ENCODE peak calls at places on chromosome 20, in four cellular contexts. F is Peyer's patch, B is A549, P is tibial nerve. H is an unnamed sample.
A peak's percentile ranks its signal among the peaks of the same experiment; 100 is the strongest.

GRCh38 chr20:32067234-32067821 is 15.3 kb downstream of the HCK start:
- DNase-seq in F (no peak), B (peak; percentile 21), P (no peak), H (no peak)

GRCh38 chr20:49247792-49248191 is 28.6 kb downstream of the DDX27 start:
- DNase-seq in F (no peak), B (no peak), P (no peak), H (no peak)

GRCh38 chr20:13024581-13024980 is 15.8 kb downstream of the SPTLC3 start:
- DNase-seq in F (no peak), B (no peak), P (no peak), H (no peak)

GRCh38 chr20:63092660-63093215 is 86.0 kb upstream of the BHLHE23 start:
- DNase-seq in F (peak; percentile 17), B (no peak), P (no peak), H (peak; percentile 3)

GRCh38 chr20:577167-577791 is 32.8 kb downstream of the TCF15 start:
- DNase-seq in F (peak; percentile 33), B (peak; percentile 79), P (no peak), H (no peak)

GRCh38 chr20:31675828-31676533 is 38.3 kb downstream of the COX4I2 start:
- DNase-seq in F (peak; percentile 68), B (no peak), P (no peak), H (no peak)

GRCh38 chr20:47139934-47140333 is 216.6 kb downstream of the ZMYND8 start:
- DNase-seq in F (no peak), B (peak; percentile 59), P (no peak), H (no peak)

GRCh38 chr20:25280574-25281535 is 33.0 kb downstream of the PYGB start:
- DNase-seq in F (peak; percentile 45), B (no peak), P (peak; percentile 7), H (peak; percentile 11)

GRCh38 chr20:62428396-62429160 is 1.2 kb upstream of the RBBP8NL start:
- DNase-seq in F (no peak), B (no peak), P (no peak), H (no peak)

DNA sequence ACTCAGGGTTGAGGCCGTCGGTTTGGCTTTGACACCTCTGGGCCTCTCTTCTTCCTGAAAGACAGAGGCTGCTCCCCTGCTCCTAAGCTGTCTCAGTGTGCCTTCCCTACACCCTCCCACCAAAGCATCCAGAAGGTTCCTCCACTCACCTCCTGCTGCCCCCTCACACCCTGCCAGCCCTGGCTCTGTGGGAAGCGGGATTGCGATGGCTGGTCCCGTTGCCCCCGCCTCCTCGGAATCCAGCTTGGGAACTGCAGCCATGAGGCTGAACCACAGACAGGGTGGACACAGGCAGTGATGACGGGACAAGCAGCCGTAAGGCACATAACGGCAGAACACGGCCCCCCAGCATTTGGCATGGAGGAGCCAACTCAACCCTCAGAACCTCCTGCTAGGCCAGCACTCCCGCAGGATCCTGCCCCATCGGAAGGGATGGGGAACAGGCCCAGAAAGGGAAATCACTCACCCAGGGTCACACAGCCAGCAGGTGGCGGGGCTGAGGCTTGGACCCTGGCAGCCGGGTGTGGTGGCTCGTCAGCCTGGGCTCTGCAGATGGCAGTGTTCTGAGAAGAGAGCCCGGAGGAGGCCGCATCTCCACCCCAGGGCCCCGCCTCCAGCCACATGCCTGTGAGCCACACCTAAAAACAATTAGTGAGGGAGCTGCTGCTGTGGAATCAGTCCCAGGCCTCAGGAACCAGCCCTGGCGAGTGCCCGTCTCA is 139.6 kb downstream of the PHACTR3 start:
- DNase-seq in F (no peak), B (peak; percentile 27), P (no peak), H (no peak)
- TF ChIP-seq CTCF in F (no peak), B (no peak), P (no peak), H (no peak)

GRCh38 chr20:43189614-43190331 is at the start of gene PTPRT:
- DNase-seq in F (no peak), B (no peak), P (no peak), H (no peak)

GRCh38 chr20:43191946-43192847 is 2.5 kb upstream of the PTPRT start:
- DNase-seq in F (no peak), B (peak; percentile 27), P (no peak), H (no peak)

GRCh38 chr20:43188861-43189613 is 669 bp downstream of the PTPRT start:
- DNase-seq in F (no peak), B (no peak), P (no peak), H (no peak)

GRCh38 chr20:43191143-43191542 is 1.4 kb upstream of the PTPRT start:
- DNase-seq in F (no peak), B (no peak), P (no peak), H (no peak)

GRCh38 chr20:43190332-43190953 is 737 bp upstream of the PTPRT start:
- DNase-seq in F (no peak), B (no peak), P (no peak), H (no peak)
- H3K4me3 ChIP-seq in F (no peak overlapping the region), B (no peak overlapping the region), P (no peak overlapping the region), H (no peak overlapping the region)

GRCh38 chr20:14622796-14623195 is 285.4 kb upstream of the FLRT3 start:
- DNase-seq in F (no peak), B (peak; percentile 77), P (no peak), H (no peak)
- TF ChIP-seq CTCF in F (no peak), B (no peak), P (no peak), H (no peak)

DNA sequence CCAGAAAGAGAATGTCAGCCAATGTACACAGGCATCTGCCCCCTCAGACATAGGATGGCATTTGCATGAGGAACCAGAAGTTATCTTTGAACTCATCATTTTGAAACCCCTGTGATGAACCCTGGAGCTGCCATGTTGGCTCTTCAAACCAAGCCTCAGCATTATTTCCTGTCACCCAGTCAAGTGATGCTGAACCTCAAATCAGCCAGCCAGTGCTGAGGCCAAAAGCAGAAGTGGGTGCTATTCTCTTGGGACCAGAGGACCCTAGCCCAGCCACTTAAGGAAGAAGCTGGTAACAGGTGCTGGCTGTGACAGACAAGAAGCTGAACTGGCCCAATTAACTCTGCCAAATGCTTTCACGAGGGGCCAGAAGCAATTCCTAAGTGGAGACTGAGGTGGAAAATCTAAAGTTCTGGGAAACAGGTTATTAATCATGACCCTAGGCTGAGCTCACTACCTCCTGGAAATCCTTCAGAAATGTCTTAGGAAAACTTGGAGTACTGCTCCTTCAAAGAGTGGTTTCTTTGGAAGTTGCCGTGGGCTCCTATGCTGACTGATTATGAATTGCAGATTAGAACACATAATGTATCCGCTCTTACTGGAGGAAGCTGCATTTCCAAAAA is 4.0 kb downstream of the PKIG start:
- DNase-seq in F (peak; percentile 88), B (no peak), P (no peak), H (no peak)
- H3K4me3 ChIP-seq in F (no peak overlapping the region), B (no peak overlapping the region), P (no peak overlapping the region), H (no peak overlapping the region)

DNA sequence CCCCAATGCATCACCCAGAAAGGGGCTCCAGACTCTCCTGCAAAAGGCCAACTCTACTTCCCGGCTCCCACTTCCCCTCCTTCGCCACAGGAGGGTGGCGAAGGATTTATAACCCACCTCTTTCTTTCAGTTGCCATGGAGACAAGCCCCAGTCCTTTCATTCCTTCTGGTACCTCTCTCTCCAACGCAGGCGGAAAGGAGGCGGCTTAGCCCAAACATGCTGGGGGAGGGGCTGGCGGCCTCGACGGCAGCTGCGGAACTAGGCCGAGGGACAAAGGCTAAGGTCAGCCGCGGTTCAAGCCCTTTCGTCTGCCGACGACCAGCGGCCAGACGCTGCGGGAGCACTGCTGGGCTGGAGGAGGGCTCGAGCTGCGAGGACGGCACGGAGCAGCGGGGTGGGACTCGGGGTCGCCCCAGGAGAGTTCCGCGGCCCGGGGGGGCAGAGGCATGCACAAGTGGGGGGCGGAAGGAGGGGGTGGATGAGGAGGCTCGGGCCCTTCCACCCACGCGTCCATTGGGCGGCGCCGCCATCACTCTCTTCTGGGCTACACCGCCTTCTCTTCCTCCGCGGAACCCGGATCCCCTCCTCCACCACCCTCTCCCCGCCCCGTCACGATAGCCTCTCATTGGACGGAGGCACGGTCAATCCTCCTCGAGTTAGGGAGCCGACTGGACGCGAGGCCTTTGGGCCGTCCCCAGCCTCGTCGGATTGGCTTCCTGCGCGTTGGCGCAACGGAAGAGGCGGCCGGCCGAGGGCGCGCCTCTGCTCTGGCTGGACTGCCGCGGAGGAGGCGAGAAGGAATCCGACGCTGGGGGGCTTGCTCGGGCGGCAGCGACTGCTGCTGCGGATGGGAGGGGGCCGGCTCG is at the start of gene PANK2:
- DNase-seq in F (peak; percentile 100), B (peak; percentile 100), P (peak; percentile 97), H (peak; percentile 100)
- TF ChIP-seq CTCF in F (peak; percentile 22), B (peak; percentile 30), P (peak; percentile 21), H (peak; percentile 51)

GRCh38 chr20:22403860-22404608 is 180.3 kb downstream of the FOXA2 start:
- DNase-seq in F (no peak), B (peak; percentile 92), P (no peak), H (no peak)
- H3K4me3 ChIP-seq in F (peak overlapping the region; percentile 24), B (peak overlapping the region; percentile 25), P (peak overlapping the region; percentile 25), H (peak overlapping the region; percentile 3)

DNA sequence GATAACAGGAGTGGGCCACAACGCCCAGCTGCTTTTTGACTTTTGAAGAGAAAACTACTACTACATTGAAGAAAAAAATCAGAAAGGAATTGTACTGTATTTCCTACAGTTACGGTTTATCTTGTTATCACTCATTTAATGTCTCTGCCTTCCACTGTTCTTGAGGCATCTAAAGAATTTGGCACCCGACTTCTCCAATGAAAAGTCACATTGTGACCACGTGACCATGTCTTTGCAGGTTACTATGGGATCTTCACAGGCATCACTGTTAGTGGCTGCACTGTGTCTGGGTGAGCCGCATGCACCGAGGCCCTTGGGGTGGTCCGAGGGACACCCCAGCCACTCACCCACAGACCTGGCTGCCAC is 26.8 kb downstream of the RRBP1 start:
- DNase-seq in F (no peak), B (no peak), P (no peak), H (peak; percentile 14)
- TF ChIP-seq CTCF in F (no peak), B (peak; percentile 15), P (no peak), H (no peak)

GRCh38 chr20:44738779-44739477 is 6.7 kb upstream of the KCNK15 start:
- DNase-seq in F (peak; percentile 70), B (peak; percentile 94), P (no peak), H (peak; percentile 72)

GRCh38 chr20:44735816-44736169 is 9.9 kb upstream of the KCNK15 start:
- DNase-seq in F (no peak), B (no peak), P (no peak), H (no peak)

GRCh38 chr20:44734938-44735337 is 10.7 kb upstream of the KCNK15 start:
- DNase-seq in F (no peak), B (peak; percentile 81), P (no peak), H (no peak)

GRCh38 chr20:44737116-44737515 is 8.5 kb upstream of the KCNK15 start:
- DNase-seq in F (no peak), B (no peak), P (no peak), H (no peak)

DNA sequence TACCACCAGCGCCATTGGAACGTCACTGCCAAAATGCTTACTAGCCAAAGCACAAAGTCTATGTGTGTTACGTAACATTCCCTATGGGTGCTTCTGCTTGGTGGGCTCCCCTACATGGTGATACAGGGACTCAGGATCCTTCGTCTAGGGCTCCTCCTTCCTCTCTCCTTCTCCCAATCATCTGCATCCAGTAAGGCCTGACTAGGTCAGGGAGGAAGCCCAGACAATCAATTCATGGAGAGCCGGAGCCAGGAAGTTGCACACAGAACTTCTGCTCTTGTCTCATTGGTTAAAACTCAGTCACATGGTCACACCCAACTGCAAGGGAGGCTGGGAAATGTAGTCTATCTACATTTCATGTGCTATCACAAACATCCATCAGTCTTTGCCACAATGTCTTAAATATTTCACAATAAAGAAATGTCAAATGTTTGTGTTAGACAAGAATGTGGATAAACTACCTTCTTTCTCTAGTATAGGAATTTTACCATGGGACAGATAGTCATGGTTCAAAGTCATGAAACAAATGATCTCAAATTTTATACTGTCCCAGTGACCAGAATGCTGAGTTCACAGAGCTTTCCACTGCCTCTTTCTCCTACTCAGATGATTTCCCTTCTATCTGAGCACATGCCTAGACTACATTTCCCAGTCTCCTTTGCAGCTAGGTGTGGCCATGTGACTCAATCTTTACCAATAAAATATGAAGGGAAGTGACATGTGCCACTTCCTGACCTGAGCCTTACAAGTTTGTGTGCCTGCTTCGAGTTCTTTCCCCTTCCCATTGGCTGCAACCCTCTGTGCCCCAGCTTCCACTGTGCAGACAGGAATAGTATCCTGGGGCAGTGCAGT is 9.3 kb upstream of the KCNK15 start:
- DNase-seq in F (peak; percentile 74), B (peak; percentile 97), P (no peak), H (peak; percentile 72)
- H3K4me3 ChIP-seq in F (no peak overlapping the region), B (no peak overlapping the region), P (no peak overlapping the region), H (no peak overlapping the region)